ENCODE peak calls at places on chromosome 1, in nine cellular contexts. M, Y, H, R, N, P, W, S and V are unnamed samples. For H3K36me3, the result is how much of the 10 kb centered on the place peaks cover.

GRCh38 chr1:113226118-113226517 is 153.1 kb downstream of the LRIG2 start:
- DNase-seq in M (no peak), Y (no peak), H (no peak), R (no peak), N (no peak), P (no peak), W (peak), S (no peak), V (no peak)

GRCh38 chr1:195604287-195604686 is 1004.0 kb downstream of the KCNT2 start:
- DNase-seq in M (no peak), Y (peak), H (no peak), R (no peak), N (no peak), P (no peak), W (no peak), S (no peak), V (no peak)

GRCh38 chr1:64133036-64133435 is 70.4 kb upstream of the UBE2U start:
- DNase-seq in M (no peak), Y (peak), H (no peak), R (no peak), N (no peak), P (no peak), W (no peak), S (no peak), V (no peak)

GRCh38 chr1:225539069-225539468 is 111.2 kb upstream of the LBR start:
- DNase-seq in M (no peak), Y (no peak), H (no peak), R (no peak), N (no peak), P (no peak), W (no peak), S (peak), V (no peak)

GRCh38 chr1:232335261-232335660 is 294.7 kb downstream of the SIPA1L2 start:
- DNase-seq in M (no peak), Y (no peak), H (no peak), R (no peak), N (no peak), P (no peak), W (no peak), S (no peak), V (no peak)

GRCh38 chr1:230408971-230409370 is 17.2 kb downstream of the PGBD5 start:
- DNase-seq in M (no peak), Y (peak), H (no peak), R (no peak), N (no peak), P (no peak), W (no peak), S (no peak), V (no peak)

GRCh38 chr1:177546346-177546745 is 375.6 kb downstream of the BRINP2 start:
- DNase-seq in M (no peak), Y (no peak), H (no peak), R (no peak), N (no peak), P (no peak), W (no peak), S (no peak), V (no peak)

GRCh38 chr1:172670316-172670715 is 11.4 kb downstream of the FASLG start:
- DNase-seq in M (no peak), Y (no peak), H (no peak), R (no peak), N (no peak), P (no peak), W (no peak), S (no peak), V (no peak)

GRCh38 chr1:180862305-180862704 is 50.4 kb upstream of the KIAA1614 start:
- DNase-seq in M (no peak), Y (no peak), H (no peak), R (no peak), N (no peak), P (no peak), W (no peak), S (peak), V (no peak)

GRCh38 chr1:77831566-77831965 is 52.1 kb downstream of the MIGA1 start:
- DNase-seq in M (no peak), Y (no peak), H (no peak), R (no peak), N (no peak), P (no peak), W (no peak), S (no peak), V (no peak)

GRCh38 chr1:48996311-48996710 is 219.6 kb upstream of the BEND5 start:
- DNase-seq in M (no peak), Y (no peak), H (no peak), R (no peak), N (no peak), P (no peak), W (no peak), S (no peak), V (no peak)

GRCh38 chr1:243253927-243254232 is 1.2 kb downstream of the CEP170 start:
- DNase-seq in M (no peak), Y (no peak), H (no peak), R (no peak), N (peak), P (no peak), W (no peak), S (no peak), V (no peak)

GRCh38 chr1:3477241-3478109 is 23.0 kb downstream of the ARHGEF16 start:
- DNase-seq in M (no peak), Y (no peak), H (no peak), R (no peak), N (no peak), P (no peak), W (no peak), S (peak), V (no peak)

GRCh38 chr1:39987869-39988268 is 32.9 kb downstream of the MFSD2A start:
- DNase-seq in M (no peak), Y (no peak), H (no peak), R (no peak), N (no peak), P (no peak), W (no peak), S (no peak), V (no peak)

GRCh38 chr1:247079141-247079874 is 697 bp upstream of the ZNF670 start:
- DNase-seq in M (no peak), Y (no peak), H (no peak), R (peak), N (peak), P (no peak), W (no peak), S (peak), V (no peak)

GRCh38 chr1:21865609-21865942 is 53.5 kb downstream of the LDLRAD2 start:
- DNase-seq in M (no peak), Y (no peak), H (no peak), R (no peak), N (no peak), P (no peak), W (no peak), S (no peak), V (no peak)
- H3K36me3 ChIP-seq in M (under half), Y (under half), H (under half), R (under half), N (under half), P (under half), W (under half), S (under half), V (under half)

DNA sequence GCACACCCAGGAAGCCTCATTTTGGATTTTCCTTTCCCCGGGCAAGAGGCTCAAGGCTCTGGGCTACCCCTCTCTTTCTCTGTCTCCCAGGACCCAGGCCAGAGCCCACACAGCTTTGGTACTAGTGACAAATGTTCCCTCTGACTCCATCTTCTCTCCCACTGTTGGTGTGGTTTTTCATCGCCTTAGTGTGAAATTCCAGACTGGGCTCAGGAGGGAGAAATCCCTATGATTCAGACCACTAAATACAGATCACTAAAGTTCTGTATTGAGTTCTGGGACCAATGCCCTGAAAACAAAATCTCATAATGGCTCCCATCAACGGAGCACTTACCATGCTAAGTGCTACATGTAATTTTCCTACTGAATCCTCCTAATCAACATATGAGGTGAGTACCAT is 26.1 kb downstream of the IQGAP3 start:
- DNase-seq in M (no peak), Y (no peak), H (no peak), R (no peak), N (no peak), P (no peak), W (no peak), S (peak), V (no peak)
- H3K36me3 ChIP-seq in M (under half), Y (under half), H (under half), R (under half), N (under half), P (under half), W (under half), S (under half), V (under half)

GRCh38 chr1:154344977-154345837 is 19.9 kb downstream of the ATP8B2 start:
- DNase-seq in M (peak), Y (no peak), H (no peak), R (peak), N (peak), P (no peak), W (peak), S (peak), V (no peak)
- H3K36me3 ChIP-seq in M (half or more), Y (under half), H (under half), R (under half), N (half or more), P (under half), W (under half), S (under half), V (half or more)

GRCh38 chr1:161165742-161166668 is at the start of gene PPOX:
- DNase-seq in M (peak), Y (peak), H (peak), R (peak), N (peak), P (peak), W (peak), S (peak), V (peak)

GRCh38 chr1:161168906-161169305 is 2.7 kb downstream of the PPOX start:
- DNase-seq in M (no peak), Y (no peak), H (no peak), R (no peak), N (no peak), P (no peak), W (no peak), S (no peak), V (no peak)

GRCh38 chr1:161164901-161165620 is 1.2 kb upstream of the PPOX start:
- DNase-seq in M (no peak), Y (no peak), H (no peak), R (no peak), N (no peak), P (no peak), W (no peak), S (no peak), V (no peak)

GRCh38 chr1:161163793-161164192 is 2.4 kb upstream of the PPOX start:
- DNase-seq in M (no peak), Y (no peak), H (no peak), R (no peak), N (no peak), P (no peak), W (no peak), S (no peak), V (no peak)

GRCh38 chr1:161166669-161167548 is 683 bp downstream of the PPOX start:
- DNase-seq in M (no peak), Y (no peak), H (no peak), R (no peak), N (peak), P (no peak), W (peak), S (peak), V (no peak)
- H3K36me3 ChIP-seq in M (under half), Y (under half), H (under half), R (under half), N (under half), P (under half), W (under half), S (under half), V (under half)

GRCh38 chr1:201640624-201641023 is 101.7 kb downstream of the NAV1 start:
- DNase-seq in M (no peak), Y (no peak), H (no peak), R (no peak), N (no peak), P (no peak), W (peak), S (no peak), V (no peak)
- H3K36me3 ChIP-seq in M (under half), Y (under half), H (under half), R (under half), N (under half), P (under half), W (under half), S (under half), V (under half)